ENCODE peak calls at places on chromosomes 12 and 14, in four cellular contexts. One of them, this sample, is unnamed. For H3K27me3 and H3K9me3, the result is how much of the 10 kb centered on the place peaks cover.

GRCh38 chr14:55699131-55700057 is 119.4 kb downstream of the KTN1 start:
- DNase-seq in MM.1S: no peak
- DNase-seq in lower lobe of right lung: no peak
- DNase-seq in PC-3: peak
- DNase-seq in this sample: peak

GRCh38 chr12:130828895-130829294 is 10.2 kb downstream of the STX2 start:
- DNase-seq in lower lobe of right lung: no peak
- DNase-seq in PC-3: no peak
- DNase-seq in MM.1S: no peak
- DNase-seq in this sample: no peak

GRCh38 chr14:23865502-23865901 is 88.1 kb upstream of the DHRS4 start:
- DNase-seq in PC-3: peak
- DNase-seq in MM.1S: no peak
- DNase-seq in lower lobe of right lung: no peak
- DNase-seq in this sample: no peak

GRCh38 chr14:34912966-34913365 is 37.8 kb upstream of the BAZ1A start:
- DNase-seq in lower lobe of right lung: no peak
- DNase-seq in PC-3: no peak
- DNase-seq in MM.1S: no peak
- DNase-seq in this sample: no peak

GRCh38 chr12:79454338-79454777 is 236.4 kb downstream of the PAWR start:
- DNase-seq in PC-3: peak
- DNase-seq in MM.1S: no peak
- DNase-seq in lower lobe of right lung: no peak
- DNase-seq in this sample: no peak

GRCh38 chr14:23408307-23408630 is 196 bp upstream of the MYH6 start:
- DNase-seq in MM.1S: no peak
- DNase-seq in PC-3: no peak
- DNase-seq in lower lobe of right lung: no peak
- DNase-seq in this sample: no peak

GRCh38 chr14:20682435-20683124 is 1.8 kb upstream of the RNASE4 start:
- DNase-seq in MM.1S: peak
- DNase-seq in lower lobe of right lung: peak
- DNase-seq in PC-3: peak
- DNase-seq in this sample: peak

GRCh38 chr12:124233041-124233836 is 61.7 kb upstream of the RFLNA start:
- DNase-seq in PC-3: peak
- DNase-seq in lower lobe of right lung: no peak
- DNase-seq in MM.1S: no peak
- DNase-seq in this sample: peak

GRCh38 chr12:3233813-3234212 is 156.6 kb downstream of the TSPAN9 start:
- DNase-seq in PC-3: peak
- DNase-seq in lower lobe of right lung: no peak
- DNase-seq in MM.1S: no peak
- DNase-seq in this sample: no peak

GRCh38 chr14:104558231-104559042 is 21.1 kb upstream of the C14orf180 start:
- DNase-seq in PC-3: no peak
- DNase-seq in lower lobe of right lung: peak
- DNase-seq in MM.1S: no peak
- DNase-seq in this sample: no peak

GRCh38 chr14:104556256-104557021 is 23.1 kb upstream of the C14orf180 start:
- DNase-seq in MM.1S: no peak
- DNase-seq in lower lobe of right lung: peak
- DNase-seq in PC-3: no peak
- DNase-seq in this sample: no peak

GRCh38 chr14:104559043-104559768 is 20.4 kb upstream of the C14orf180 start:
- DNase-seq in MM.1S: no peak
- DNase-seq in PC-3: no peak
- DNase-seq in lower lobe of right lung: peak
- DNase-seq in this sample: no peak

GRCh38 chr14:104557086-104557485 is 22.5 kb upstream of the C14orf180 start:
- DNase-seq in lower lobe of right lung: peak
- DNase-seq in PC-3: no peak
- DNase-seq in MM.1S: no peak
- DNase-seq in this sample: no peak

DNA sequence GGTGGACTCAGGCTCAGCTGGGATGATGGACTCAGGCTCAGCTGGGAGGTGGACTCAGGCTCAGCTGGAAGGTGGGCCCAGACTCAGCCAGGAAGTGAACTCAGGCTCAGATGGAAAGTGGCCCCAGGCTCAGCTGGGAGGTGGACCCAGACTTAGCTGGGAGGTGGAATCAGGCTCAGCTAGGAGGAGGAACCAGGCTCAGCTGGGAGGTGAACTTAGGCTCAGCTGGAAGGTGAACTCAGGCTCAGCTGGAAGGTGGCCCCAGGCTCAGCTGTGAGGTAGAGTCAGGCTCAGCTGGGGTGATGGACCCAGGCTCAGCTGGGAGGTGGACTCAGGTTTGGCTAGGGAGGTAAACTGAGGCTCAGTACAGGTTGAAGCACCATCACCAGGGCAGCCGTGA is 21.8 kb upstream of the C14orf180 start:
- DNase-seq in MM.1S: no peak
- DNase-seq in PC-3: no peak
- DNase-seq in lower lobe of right lung: peak
- DNase-seq in this sample: no peak
- H3K27me3 ChIP-seq in MM.1S: under half
- H3K27me3 ChIP-seq in PC-3: half or more
- H3K27me3 ChIP-seq in lower lobe of right lung: under half
- H3K27me3 ChIP-seq in this sample: under half

GRCh38 chr12:64532734-64533351 is 77.5 kb upstream of the RASSF3 start:
- DNase-seq in MM.1S: no peak
- DNase-seq in lower lobe of right lung: no peak
- DNase-seq in PC-3: no peak
- DNase-seq in this sample: no peak

GRCh38 chr12:64531665-64532334 is 78.5 kb upstream of the RASSF3 start:
- DNase-seq in MM.1S: no peak
- DNase-seq in lower lobe of right lung: no peak
- DNase-seq in PC-3: no peak
- DNase-seq in this sample: no peak

GRCh38 chr12:64526859-64527258 is 74.9 kb downstream of the TBK1 start:
- DNase-seq in PC-3: no peak
- DNase-seq in lower lobe of right lung: no peak
- DNase-seq in MM.1S: no peak
- DNase-seq in this sample: no peak

GRCh38 chr12:64528616-64529015 is 76.7 kb downstream of the TBK1 start:
- DNase-seq in MM.1S: no peak
- DNase-seq in lower lobe of right lung: no peak
- DNase-seq in PC-3: peak
- DNase-seq in this sample: no peak

DNA sequence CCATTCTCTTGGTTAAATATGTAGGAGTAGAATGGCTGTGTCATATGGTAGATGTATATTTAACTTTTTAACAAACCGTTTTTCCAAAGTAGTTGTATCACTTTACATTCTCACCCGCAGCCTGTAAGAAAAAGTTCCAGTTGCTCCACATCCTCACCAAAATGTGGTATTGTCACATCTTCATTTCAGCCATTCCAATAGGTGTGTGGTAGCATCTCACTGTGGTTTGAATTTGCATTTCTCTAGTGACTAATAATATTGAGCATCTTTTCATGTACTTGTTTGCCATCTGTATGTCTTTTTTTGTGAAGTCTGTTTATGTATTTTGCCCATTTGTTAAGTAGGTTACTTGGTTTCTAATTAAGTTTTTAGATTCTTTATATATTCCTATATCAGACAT is 78.6 kb downstream of the TBK1 start:
- DNase-seq in MM.1S: no peak
- DNase-seq in lower lobe of right lung: no peak
- DNase-seq in PC-3: no peak
- DNase-seq in this sample: no peak
- H3K27ac ChIP-seq in MM.1S: no peak
- H3K27ac ChIP-seq in lower lobe of right lung: no peak
- H3K27ac ChIP-seq in PC-3: no peak
- H3K27ac ChIP-seq in this sample: no peak

GRCh38 chr12:225012-225411 is 11.1 kb upstream of the SLC6A12 start:
- DNase-seq in PC-3: no peak
- DNase-seq in lower lobe of right lung: no peak
- DNase-seq in MM.1S: no peak
- DNase-seq in this sample: no peak
- H3K9me3 ChIP-seq in PC-3: under half
- H3K9me3 ChIP-seq in lower lobe of right lung: under half
- H3K9me3 ChIP-seq in MM.1S: under half
- H3K9me3 ChIP-seq in this sample: under half

GRCh38 chr12:54711664-54712063 is 63.5 kb upstream of the DCD start:
- DNase-seq in lower lobe of right lung: no peak
- DNase-seq in MM.1S: no peak
- DNase-seq in PC-3: no peak
- DNase-seq in this sample: no peak
- H3K27me3 ChIP-seq in lower lobe of right lung: under half
- H3K27me3 ChIP-seq in MM.1S: under half
- H3K27me3 ChIP-seq in PC-3: half or more
- H3K27me3 ChIP-seq in this sample: under half

DNA sequence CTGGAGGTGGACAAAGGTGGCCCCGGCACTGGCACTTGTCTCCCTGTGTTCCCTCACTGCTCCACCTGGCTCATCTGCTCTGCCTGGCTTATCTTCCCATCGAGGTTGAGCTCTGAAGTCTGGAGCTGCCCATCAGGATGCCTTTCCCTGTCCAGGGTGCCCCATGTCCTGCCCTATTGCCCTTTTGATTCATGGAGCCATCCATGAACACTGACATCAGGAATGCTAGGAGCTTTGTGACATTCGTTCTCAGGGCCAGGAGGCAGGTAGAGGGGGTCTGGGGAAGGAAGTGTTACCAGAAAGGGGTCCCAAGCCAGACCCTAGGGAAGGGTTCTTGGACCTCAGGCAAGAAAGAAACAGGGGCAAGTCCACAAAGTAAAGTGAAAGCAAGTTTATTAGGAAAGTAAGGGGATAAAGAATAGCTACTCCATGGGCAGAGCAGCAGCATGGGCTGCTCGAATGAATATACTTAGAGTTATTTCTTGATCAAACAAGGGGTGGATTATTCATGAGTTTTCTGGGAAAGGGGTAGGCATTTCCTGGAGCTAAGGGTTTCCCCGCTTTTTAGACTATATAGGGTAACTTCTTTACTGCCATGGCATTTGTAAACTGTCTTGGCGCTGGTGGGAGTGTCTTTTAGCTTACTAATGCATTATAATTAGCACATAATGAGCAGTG is 51.6 kb downstream of the RIN3 start:
- DNase-seq in PC-3: peak
- DNase-seq in lower lobe of right lung: no peak
- DNase-seq in MM.1S: no peak
- DNase-seq in this sample: no peak
- H3K27ac ChIP-seq in PC-3: peak
- H3K27ac ChIP-seq in lower lobe of right lung: no peak
- H3K27ac ChIP-seq in MM.1S: no peak
- H3K27ac ChIP-seq in this sample: no peak

GRCh38 chr14:105941226-105942166 is 415.1 kb downstream of the TMEM121 start:
- DNase-seq in lower lobe of right lung: no peak
- DNase-seq in PC-3: no peak
- DNase-seq in MM.1S: no peak
- DNase-seq in this sample: no peak
- H3K9me3 ChIP-seq in lower lobe of right lung: under half
- H3K9me3 ChIP-seq in PC-3: under half
- H3K9me3 ChIP-seq in MM.1S: under half
- H3K9me3 ChIP-seq in this sample: under half

DNA sequence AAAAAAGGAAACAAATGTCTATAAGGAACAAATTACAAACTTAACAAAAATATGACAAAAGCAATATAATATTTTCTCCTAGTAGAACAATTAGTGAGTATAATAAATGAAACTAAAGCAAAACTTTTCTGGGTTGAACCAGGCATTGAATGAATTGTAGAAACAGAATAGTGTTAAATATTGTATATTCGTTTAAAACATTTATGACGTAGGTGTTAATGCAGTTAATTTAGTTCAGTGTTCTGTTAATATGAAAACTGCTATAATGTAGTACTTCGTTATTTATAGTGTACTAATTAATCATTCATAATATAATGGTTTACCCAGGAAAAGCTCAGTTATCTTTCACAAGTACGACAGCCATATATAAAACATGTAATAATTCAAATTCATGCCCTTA is 23.7 kb downstream of the NKX2-1 start:
- DNase-seq in MM.1S: no peak
- DNase-seq in lower lobe of right lung: no peak
- DNase-seq in PC-3: no peak
- DNase-seq in this sample: no peak
- H3K27me3 ChIP-seq in MM.1S: under half
- H3K27me3 ChIP-seq in lower lobe of right lung: under half
- H3K27me3 ChIP-seq in PC-3: half or more
- H3K27me3 ChIP-seq in this sample: under half

GRCh38 chr14:75069021-75069810 is at the start of gene ZC2HC1C:
- DNase-seq in lower lobe of right lung: peak
- DNase-seq in MM.1S: peak
- DNase-seq in PC-3: peak
- DNase-seq in this sample: peak
- H3K27ac ChIP-seq in lower lobe of right lung: peak
- H3K27ac ChIP-seq in MM.1S: peak
- H3K27ac ChIP-seq in PC-3: peak
- H3K27ac ChIP-seq in this sample: peak

This sample was measured in SJSA1.